ENCODE peak calls at places on chromosomes 4 and X, in nine cellular contexts. I, O, Y, N, F, B, Q, U and G are unnamed samples.

GRCh38 chr4:81648576-81649272 is 177.0 kb upstream of the RASGEF1B start:
- DNase-seq in I (no peak), O (no peak), Y (no peak), N (no peak), F (peak), B (no peak), Q (no peak), U (no peak), G (no peak)

GRCh38 chrX:109384569-109385174 is 97.2 kb downstream of the GUCY2F start:
- DNase-seq in I (no peak), O (no peak), Y (peak), N (no peak), F (no peak), B (no peak), Q (no peak), U (no peak), G (no peak)

GRCh38 chr4:180766903-180767302 is 1476.3 kb upstream of the TENM3 start:
- DNase-seq in I (no peak), O (no peak), Y (no peak), N (no peak), F (no peak), B (no peak), Q (no peak), U (no peak), G (no peak)

GRCh38 chr4:183337833-183338232 is 15.6 kb upstream of the CLDN24 start:
- DNase-seq in I (no peak), O (no peak), Y (no peak), N (no peak), F (no peak), B (no peak), Q (no peak), U (no peak), G (no peak)

GRCh38 chr4:105399535-105400161 is 74.2 kb downstream of the PPA2 start:
- DNase-seq in I (no peak), O (no peak), Y (no peak), N (peak), F (no peak), B (peak), Q (peak), U (no peak), G (peak)

GRCh38 chr4:15427126-15427525 is 707 bp upstream of the C1QTNF7 start:
- DNase-seq in I (no peak), O (no peak), Y (no peak), N (no peak), F (no peak), B (no peak), Q (no peak), U (no peak), G (no peak)

GRCh38 chr4:15855804-15856475 is 77.8 kb downstream of the CD38 start:
- DNase-seq in I (no peak), O (no peak), Y (no peak), N (no peak), F (no peak), B (no peak), Q (no peak), U (no peak), G (no peak)

GRCh38 chr4:77777135-77777777 is 41.9 kb downstream of the CNOT6L start:
- DNase-seq in I (no peak), O (no peak), Y (no peak), N (no peak), F (no peak), B (peak), Q (no peak), U (no peak), G (no peak)

GRCh38 chrX:10567136-10567535 is 53.2 kb downstream of the MID1 start:
- DNase-seq in I (no peak), O (no peak), Y (no peak), N (no peak), F (no peak), B (no peak), Q (no peak), U (no peak), G (no peak)

GRCh38 chr4:126935784-126936183 is 697.0 kb upstream of the INTU start:
- DNase-seq in I (no peak), O (no peak), Y (no peak), N (no peak), F (no peak), B (no peak), Q (no peak), U (no peak), G (no peak)

GRCh38 chrX:39900788-39901170 is 197.0 kb downstream of the BCOR start:
- DNase-seq in I (no peak), O (no peak), Y (peak), N (no peak), F (no peak), B (peak), Q (no peak), U (no peak), G (no peak)

GRCh38 chr4:137934921-137935320 is 307.2 kb downstream of the SLC7A11 start:
- DNase-seq in I (no peak), O (no peak), Y (no peak), N (no peak), F (no peak), B (no peak), Q (no peak), U (no peak), G (no peak)